ENCODE peak calls at places on chromosome X, in four cellular contexts. Z, G, H and X are unnamed samples.

GRCh38 chrX:13652256-13653021 is 502 bp upstream of the TCEANC start:
- DNase-seq in Z (peak), G (peak), H (peak), X (peak)

GRCh38 chrX:40778861-40779575 is 43.7 kb upstream of the MED14 start:
- DNase-seq in Z (peak), G (peak), H (peak), X (no peak)

GRCh38 chrX:68114573-68115199 is 318.6 kb downstream of the OPHN1 start:
- DNase-seq in Z (peak), G (peak), H (peak), X (peak)

GRCh38 chrX:14697453-14697852 is 168.1 kb downstream of the GLRA2 start:
- DNase-seq in Z (no peak), G (peak), H (peak), X (peak)

GRCh38 chrX:129798888-129799287 is 19.1 kb downstream of the SASH3 start:
- DNase-seq in Z (no peak), G (no peak), H (no peak), X (no peak)

GRCh38 chrX:20487227-20487626 is 220.5 kb upstream of the RPS6KA3 start:
- DNase-seq in Z (peak), G (peak), H (peak), X (no peak)

GRCh38 chrX:48801281-48802088 is at the start of gene HDAC6:
- DNase-seq in Z (peak), G (peak), H (peak), X (peak)

GRCh38 chrX:10529344-10529743 is 91.0 kb downstream of the MID1 start:
- DNase-seq in Z (peak), G (peak), H (peak), X (peak)

GRCh38 chrX:50638123-50638522 is 167.5 kb upstream of the DGKK start:
- DNase-seq in Z (peak), G (peak), H (peak), X (no peak)

GRCh38 chrX:111254896-111255693 is 15.2 kb downstream of the CAPN6 start:
- DNase-seq in Z (peak), G (no peak), H (no peak), X (no peak)

GRCh38 chrX:129777218-129777768 is 2.5 kb upstream of the SASH3 start:
- DNase-seq in Z (no peak), G (no peak), H (no peak), X (no peak)

GRCh38 chrX:134171661-134172587 is 65.1 kb upstream of the CCDC160 start:
- DNase-seq in Z (no peak), G (peak), H (peak), X (peak)

GRCh38 chrX:97747346-97747745 is 863.6 kb downstream of the RPA4 start:
- DNase-seq in Z (no peak), G (no peak), H (no peak), X (no peak)

GRCh38 chrX:97740886-97741285 is 857.2 kb downstream of the RPA4 start:
- DNase-seq in Z (peak), G (no peak), H (no peak), X (no peak)

GRCh38 chrX:97740044-97740443 is 856.3 kb downstream of the RPA4 start:
- DNase-seq in Z (no peak), G (no peak), H (no peak), X (no peak)

DNA sequence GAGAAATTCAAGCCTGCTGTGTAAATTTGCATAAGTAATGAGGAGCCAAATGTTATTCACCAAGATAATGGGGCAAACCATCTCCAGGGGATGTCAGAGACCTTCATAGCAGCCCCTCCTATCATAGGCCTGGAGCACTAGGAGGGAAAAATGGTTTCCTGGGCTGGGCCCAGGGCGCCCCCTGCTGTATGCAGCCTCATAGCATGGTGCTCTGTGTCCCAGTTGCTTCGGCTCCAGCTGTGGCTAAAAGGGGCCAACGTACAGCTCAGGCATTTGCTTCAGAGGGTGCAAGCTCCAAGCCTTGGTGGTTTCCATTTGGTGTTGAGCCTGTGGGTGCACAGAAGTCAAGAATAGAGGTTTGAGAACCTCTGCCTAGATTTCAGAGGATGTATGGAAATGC is 859.3 kb downstream of the RPA4 start:
- DNase-seq in Z (no peak), G (peak), H (peak), X (no peak)
- TF ChIP-seq CTCF in Z (no peak), G (peak), H (peak), X (peak)

GRCh38 chrX:150219374-150220185 is 143.5 kb upstream of the MAMLD1 start:
- DNase-seq in Z (peak), G (no peak), H (no peak), X (peak)
- H3K4me3 ChIP-seq in Z (no peak), G (no peak), H (no peak), X (no peak)

DNA sequence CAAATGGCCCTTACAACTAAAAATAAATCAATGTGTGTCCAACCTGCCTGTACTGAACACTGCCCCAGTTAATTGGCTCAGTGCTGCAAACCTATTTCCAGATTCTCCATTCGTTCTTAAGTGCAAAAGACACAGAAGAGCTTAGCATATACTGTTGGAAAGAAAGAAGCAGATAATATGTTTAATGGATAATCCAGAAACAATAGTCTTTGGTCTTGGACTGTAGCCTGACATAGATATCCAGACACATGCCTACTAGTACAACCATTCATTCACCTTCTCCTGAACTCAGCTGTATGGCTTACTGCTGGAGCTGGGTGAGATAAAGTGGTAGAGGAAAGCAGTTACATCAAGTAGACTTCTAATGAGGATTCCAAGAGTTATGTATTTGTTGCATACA is 77.0 kb downstream of the LUZP4 start:
- DNase-seq in Z (no peak), G (no peak), H (no peak), X (no peak)
- TF ChIP-seq CTCF in Z (no peak), G (no peak), H (no peak), X (no peak)

DNA sequence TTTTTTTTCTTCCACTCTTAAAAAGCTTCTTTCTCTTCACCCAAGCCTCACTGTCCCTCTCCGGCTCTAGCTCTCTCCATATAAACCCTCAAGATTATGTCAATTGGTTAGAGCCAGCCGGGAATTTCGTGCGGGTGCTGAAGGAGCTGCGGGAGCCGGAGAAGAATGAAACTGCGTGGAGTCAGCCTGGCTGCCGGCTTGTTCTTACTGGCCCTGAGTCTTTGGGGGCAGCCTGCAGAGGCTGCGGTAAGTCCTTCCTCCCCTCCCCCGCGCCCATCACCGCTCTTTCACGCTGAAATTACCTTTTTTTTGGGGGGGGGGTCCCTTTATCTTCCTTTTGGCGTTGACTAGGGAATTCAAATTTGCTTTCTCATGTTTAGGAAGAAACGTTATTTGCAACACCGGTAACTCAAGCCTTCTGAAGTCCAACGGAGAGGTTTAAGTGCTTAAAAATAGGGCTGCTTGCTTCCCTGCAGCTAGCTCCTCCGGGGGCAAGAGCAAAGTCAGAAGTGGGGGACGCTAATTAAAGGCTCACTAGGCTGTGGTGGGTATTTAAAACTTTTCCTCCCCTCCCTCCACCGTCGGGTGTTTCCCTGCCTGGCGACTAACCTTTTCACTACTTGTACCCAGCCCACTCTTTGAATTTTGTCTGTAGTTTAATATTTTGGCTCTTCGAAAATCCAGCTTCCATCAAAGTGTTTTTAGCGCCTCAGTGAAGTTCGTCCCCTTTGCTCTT is 491 bp downstream of the COL4A5 start:
- DNase-seq in Z (peak), G (peak), H (no peak), X (no peak)
- H3K4me3 ChIP-seq in Z (peak), G (peak), H (peak), X (peak)

DNA sequence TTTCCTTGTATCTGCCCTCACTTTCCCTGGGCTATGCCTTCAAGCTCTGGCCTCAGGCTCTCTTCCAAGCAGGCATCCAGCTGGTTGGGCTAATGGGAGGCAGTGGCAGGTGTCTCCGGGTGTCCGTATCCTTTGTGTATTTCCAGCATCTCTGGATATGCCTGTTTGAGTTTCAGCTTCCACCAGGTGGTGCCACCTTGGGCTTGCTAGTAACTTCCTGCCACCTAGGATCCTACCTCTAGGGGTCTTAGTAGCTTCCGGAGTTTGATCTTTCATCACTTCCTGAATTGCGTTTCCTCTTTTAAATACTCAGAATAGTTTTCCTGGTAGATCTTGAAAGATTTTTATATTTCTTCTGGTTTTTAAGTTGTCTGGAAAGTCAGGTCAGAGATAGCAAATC is 23.2 kb upstream of the ANOS1 start:
- DNase-seq in Z (no peak), G (no peak), H (no peak), X (no peak)
- TF ChIP-seq CTCF in Z (no peak), G (no peak), H (no peak), X (no peak)

GRCh38 chrX:7119927-7120577 is 27.5 kb upstream of the STS start:
- DNase-seq in Z (no peak), G (no peak), H (no peak), X (no peak)
- H3K4me3 ChIP-seq in Z (no peak), G (no peak), H (no peak), X (no peak)